ENCODE peak calls at places on chromosomes 11 and 22, in eight cellular contexts. N is activated effector memory CD4-positive, alpha-beta T cell treated with anti-CD3 and anti-CD28 coated beads, Interleukin-2, amount 50 U/mL, for 16 hours; D is GM04504; O is AG04450; K is activated CD4-positive, alpha-beta T cell treated with anti-CD3 and anti-CD28 coated beads, Interleukin-2, amount 10 ng/mL, durations not matched to agents 7 days and 5 days; Z is activated naive CD4-positive, alpha-beta T cell treated with anti-CD3 and anti-CD28 coated beads, Interleukin-2, amount 50 U/mL, for 72 hours; J is left cardiac atrium; C is left ventricle myocardium superior. F is an unnamed sample.

GRCh38 chr11:12802418-12803085 is 128.3 kb downstream of the TEAD1 start:
- DNase-seq in Z (no peak), N (no peak), K (no peak), J (peak), C (no peak), O (no peak), D (no peak), F (no peak)

GRCh38 chr11:21514298-21514697 is 678.6 kb upstream of the ANO5 start:
- DNase-seq in N (no peak), O (no peak), J (no peak), D (no peak), K (no peak), Z (no peak), C (no peak), F (no peak)

GRCh38 chr11:44421090-44421675 is 111.2 kb upstream of the ALX4 start:
- DNase-seq in Z (no peak), D (no peak), K (no peak), O (no peak), J (no peak), C (no peak), N (no peak), F (peak)

GRCh38 chr11:47688101-47688500 is 27.1 kb downstream of the AGBL2 start:
- DNase-seq in Z (no peak), D (no peak), J (no peak), N (no peak), K (no peak), O (no peak), C (no peak), F (no peak)

GRCh38 chr11:63537293-63538101 is 889 bp downstream of the PLAAT4 start:
- DNase-seq in C (peak), Z (no peak), N (no peak), D (peak), J (peak), K (no peak), O (no peak), F (peak)

GRCh38 chr11:76523786-76524436 is 79.1 kb downstream of the EMSY start:
- DNase-seq in N (no peak), K (no peak), C (no peak), J (no peak), Z (no peak), O (no peak), D (no peak), F (no peak)

GRCh38 chr11:94769897-94770296 is 1.7 kb downstream of the AMOTL1 start:
- DNase-seq in K (no peak), O (no peak), Z (no peak), N (no peak), D (no peak), C (peak), J (peak), F (no peak)

GRCh38 chr11:34696876-34697275 is 76.0 kb downstream of the EHF start:
- DNase-seq in O (no peak), D (no peak), J (no peak), C (no peak), K (no peak), Z (no peak), N (no peak), F (no peak)

GRCh38 chr11:28983780-28984179 is 875.6 kb downstream of the METTL15 start:
- DNase-seq in N (no peak), J (no peak), K (no peak), O (no peak), Z (no peak), D (no peak), C (no peak), F (no peak)

GRCh38 chr22:17233348-17234043 is 14.3 kb upstream of the ADA2 start:
- DNase-seq in N (no peak), K (no peak), J (no peak), D (no peak), Z (no peak), O (no peak), C (no peak), F (no peak)

GRCh38 chr11:122494171-122494570 is 161.4 kb upstream of the UBASH3B start:
- DNase-seq in N (no peak), D (no peak), J (no peak), K (no peak), Z (no peak), C (no peak), O (no peak), F (no peak)

GRCh38 chr11:76706667-76707066 is 36.1 kb upstream of the LRRC32 start:
- DNase-seq in J (no peak), N (no peak), O (no peak), D (no peak), Z (no peak), C (no peak), K (no peak), F (no peak)

GRCh38 chr11:2392241-2392959 is 8.2 kb upstream of the TSSC4 start:
- DNase-seq in Z (no peak), N (no peak), C (no peak), J (no peak), K (no peak), O (no peak), D (no peak), F (no peak)

GRCh38 chr11:8082391-8083087 is 1.5 kb downstream of the TUB start:
- DNase-seq in J (peak), K (no peak), D (no peak), Z (no peak), N (no peak), O (no peak), C (no peak), F (no peak)

GRCh38 chr11:115980336-115980735 is 476.1 kb upstream of the CADM1 start:
- DNase-seq in O (no peak), K (no peak), D (no peak), Z (no peak), N (no peak), C (no peak), J (no peak), F (no peak)

GRCh38 chr22:19120829-19121630 is 1.2 kb downstream of the DGCR2 start:
- DNase-seq in K (no peak), Z (no peak), J (no peak), N (no peak), D (no peak), O (no peak), C (peak), F (no peak)

GRCh38 chr11:77471520-77472234 is 2.2 kb downstream of the PAK1 start:
- DNase-seq in J (no peak), O (no peak), K (peak), Z (no peak), C (no peak), N (no peak), D (no peak), F (no peak)

GRCh38 chr22:24029304-24029703 is 18.2 kb downstream of the CABIN1 start:
- DNase-seq in N (no peak), K (no peak), O (no peak), J (no peak), C (no peak), Z (no peak), D (no peak), F (no peak)

GRCh38 chr11:27204527-27204926 is 158.5 kb downstream of the CCDC34 start:
- DNase-seq in N (no peak), D (no peak), O (no peak), J (no peak), C (no peak), Z (no peak), K (no peak), F (no peak)

GRCh38 chr11:17801166-17801565 is 66.6 kb downstream of the KCNC1 start:
- DNase-seq in C (no peak), J (no peak), D (no peak), N (no peak), O (no peak), K (no peak), Z (no peak), F (no peak)

GRCh38 chr22:27259390-27259789 is 542.2 kb downstream of the MN1 start:
- DNase-seq in D (no peak), K (no peak), J (no peak), O (no peak), N (no peak), Z (no peak), C (no peak), F (no peak)

GRCh38 chr11:128161994-128162393 is 425.4 kb downstream of the ETS1 start:
- DNase-seq in O (no peak), J (no peak), K (no peak), N (no peak), D (no peak), Z (no peak), C (no peak), F (no peak)

GRCh38 chr11:57205046-57205671 is 23.4 kb downstream of the LRRC55 start:
- DNase-seq in C (peak), N (no peak), O (no peak), Z (no peak), J (peak), K (no peak), D (peak), F (no peak)

GRCh38 chr22:42646569-42647525 is 2.3 kb downstream of the CYB5R3 start:
- DNase-seq in O (no peak), N (no peak), Z (no peak), K (no peak), J (peak), C (peak), D (no peak), F (no peak)

GRCh38 chr11:119673389-119674336 is 55.3 kb downstream of the NECTIN1 start:
- DNase-seq in D (no peak), N (peak), J (no peak), K (peak), C (no peak), O (no peak), Z (peak), F (no peak)

GRCh38 chr11:45150943-45151342 is 4.5 kb downstream of the PRDM11 start:
- DNase-seq in K (no peak), J (no peak), O (no peak), Z (no peak), D (no peak), C (no peak), N (no peak), F (peak)

GRCh38 chr22:31846161-31847115 is 92.6 kb downstream of the DEPDC5 start:
- DNase-seq in K (no peak), C (no peak), N (no peak), J (no peak), O (peak), Z (no peak), D (no peak), F (no peak)

GRCh38 chr22:48796295-48797015 is 1031.2 kb downstream of the BRD1 start:
- DNase-seq in Z (no peak), N (no peak), C (no peak), K (no peak), O (no peak), J (no peak), D (no peak), F (no peak)

GRCh38 chr11:59197990-59198389 is 14.7 kb downstream of the MPEG1 start:
- DNase-seq in K (no peak), O (no peak), N (no peak), J (peak), D (peak), C (peak), Z (no peak), F (peak)

GRCh38 chr11:105840391-105840790 is 181.6 kb downstream of the MSANTD4 start:
- DNase-seq in D (no peak), O (no peak), N (no peak), J (no peak), Z (no peak), K (no peak), C (no peak), F (no peak)

GRCh38 chr22:36325163-36326031 is 62.4 kb downstream of the MYH9 start:
- DNase-seq in N (no peak), D (peak), O (no peak), J (peak), Z (no peak), C (peak), K (no peak), F (peak)

GRCh38 chr11:118339281-118340045 is 3.0 kb downstream of the CD3D start:
- DNase-seq in O (no peak), D (no peak), K (no peak), N (no peak), Z (no peak), J (no peak), C (no peak), F (no peak)

GRCh38 chr11:123483465-123483864 is 53.4 kb downstream of the GRAMD1B start:
- DNase-seq in O (no peak), J (no peak), Z (no peak), N (no peak), D (no peak), K (no peak), C (no peak), F (no peak)

GRCh38 chr22:27105142-27106025 is 448.0 kb downstream of the MIAT start:
- DNase-seq in K (no peak), N (no peak), J (peak), D (peak), C (peak), O (no peak), Z (no peak), F (peak)

F was measured in coronary artery.